ENCODE peak calls at places on chromosomes 12 and 14, in five cellular contexts. L is hepatocyte; Q is frontal cortex; H is stimulated activated CD4-positive, alpha-beta T cell treated with anti-CD3 and anti-CD28 coated beads, Interleukin-15, amount 100 ng/mL, for 1 hour; P is NCI-H2081. U is an unnamed sample.

GRCh38 chr14:35193161-35193560 is 70.8 kb downstream of the PRORP start:
- DNase-seq in L (no peak), Q (no peak), H (no peak), P (no peak), U (no peak)

GRCh38 chr12:113259499-113259953 is 38.3 kb downstream of the TPCN1 start:
- DNase-seq in L (peak; percentile 30), Q (peak; percentile 48), H (no peak), P (peak; percentile 49), U (peak; percentile 35)

GRCh38 chr12:212799-213526 is 994 bp downstream of the SLC6A12 start:
- DNase-seq in L (peak; percentile 40), Q (no peak), H (no peak), P (no peak), U (no peak)

GRCh38 chr14:72932893-72933292 is 6.6 kb downstream of the DCAF4 start:
- DNase-seq in L (no peak), Q (no peak), H (no peak), P (no peak), U (no peak)

GRCh38 chr12:104137175-104137901 is 672 bp downstream of the NFYB start:
- DNase-seq in L (peak; percentile 46), Q (peak; percentile 40), H (peak; percentile 22), P (peak; percentile 40), U (peak; percentile 14)

GRCh38 chr14:61653507-61653906 is 41.8 kb upstream of the HIF1A start:
- DNase-seq in L (peak; percentile 39), Q (no peak), H (no peak), P (no peak), U (no peak)

GRCh38 chr14:103007555-103007954 is 49.8 kb downstream of the CDC42BPB start:
- DNase-seq in L (no peak), Q (no peak), H (no peak), P (no peak), U (no peak)

GRCh38 chr14:36241183-36241582 is 64.7 kb upstream of the PTCSC3 start:
- DNase-seq in L (no peak), Q (no peak), H (no peak), P (no peak), U (no peak)

GRCh38 chr14:49999216-49999761 is 106.4 kb downstream of the ARF6 start:
- DNase-seq in L (peak; percentile 81), Q (peak; percentile 65), H (peak; percentile 29), P (no peak), U (no peak)

GRCh38 chr12:88570103-88570502 is 10.2 kb downstream of the KITLG start:
- DNase-seq in L (no peak), Q (no peak), H (no peak), P (no peak), U (no peak)

GRCh38 chr14:77184396-77185092 is 2.9 kb downstream of the TMEM63C start:
- DNase-seq in L (peak; percentile 65), Q (no peak), H (no peak), P (peak; percentile 47), U (no peak)

U was measured in NCI-H2227 treated with DMSO at 0.1 percent for 48 hours.